ENCODE peak calls at places on chromosomes 16 and 17, in four cellular contexts. One of them, this sample, is unnamed.

GRCh38 chr17:83041305-83041704 is 38.1 kb upstream of the METRNL start:
- DNase-seq in upper lobe of right lung: no peak
- DNase-seq in GM23338: no peak
- DNase-seq in heart right ventricle: no peak
- DNase-seq in this sample: no peak

GRCh38 chr16:12758670-12759558 is 44.8 kb downstream of the CPPED1 start:
- DNase-seq in heart right ventricle: no peak
- DNase-seq in upper lobe of right lung: no peak
- DNase-seq in GM23338: no peak
- DNase-seq in this sample: no peak

GRCh38 chr16:1102921-1103648 is 7.0 kb upstream of the C1QTNF8 start:
- DNase-seq in upper lobe of right lung: peak; percentile 81
- DNase-seq in heart right ventricle: peak; percentile 73
- DNase-seq in GM23338: peak; percentile 70
- DNase-seq in this sample: no peak

GRCh38 chr17:73013816-73014663 is 78.4 kb downstream of the SLC39A11 start:
- DNase-seq in upper lobe of right lung: no peak
- DNase-seq in GM23338: peak; percentile 34
- DNase-seq in heart right ventricle: no peak
- DNase-seq in this sample: no peak

GRCh38 chr16:24667244-24667764 is 62.1 kb upstream of the TNRC6A start:
- DNase-seq in heart right ventricle: no peak
- DNase-seq in GM23338: no peak
- DNase-seq in upper lobe of right lung: no peak
- DNase-seq in this sample: no peak

GRCh38 chr16:24822974-24823373 is 22.8 kb upstream of the SLC5A11 start:
- DNase-seq in GM23338: no peak
- DNase-seq in heart right ventricle: no peak
- DNase-seq in upper lobe of right lung: no peak
- DNase-seq in this sample: no peak

GRCh38 chr17:36598951-36599401 is 2.4 kb upstream of the MRM1 start:
- DNase-seq in upper lobe of right lung: peak; percentile 57
- DNase-seq in GM23338: no peak
- DNase-seq in heart right ventricle: no peak
- DNase-seq in this sample: no peak

GRCh38 chr17:78538033-78538776 is 39.0 kb downstream of the DNAH17 start:
- DNase-seq in GM23338: no peak
- DNase-seq in heart right ventricle: no peak
- DNase-seq in upper lobe of right lung: peak; percentile 12
- DNase-seq in this sample: no peak

GRCh38 chr17:58329035-58329807 is 626 bp upstream of the TSPOAP1 start:
- DNase-seq in heart right ventricle: no peak
- DNase-seq in upper lobe of right lung: peak; percentile 73
- DNase-seq in GM23338: peak; percentile 77
- DNase-seq in this sample: no peak

GRCh38 chr16:75138636-75139035 is 9.7 kb upstream of the ZFP1 start:
- DNase-seq in heart right ventricle: no peak
- DNase-seq in upper lobe of right lung: no peak
- DNase-seq in GM23338: peak; percentile 54
- DNase-seq in this sample: no peak

GRCh38 chr16:10964039-10964890 is 19.9 kb downstream of the CLEC16A start:
- DNase-seq in GM23338: peak; percentile 91
- DNase-seq in upper lobe of right lung: peak; percentile 91
- DNase-seq in heart right ventricle: peak; percentile 87
- DNase-seq in this sample: peak; percentile 95

GRCh38 chr17:4246674-4247073 is 17.1 kb downstream of the ANKFY1 start:
- DNase-seq in upper lobe of right lung: no peak
- DNase-seq in heart right ventricle: no peak
- DNase-seq in GM23338: no peak
- DNase-seq in this sample: no peak

GRCh38 chr16:31256466-31256865 is 3.3 kb upstream of the ITGAM start:
- DNase-seq in upper lobe of right lung: no peak
- DNase-seq in GM23338: no peak
- DNase-seq in heart right ventricle: no peak
- DNase-seq in this sample: no peak

GRCh38 chr16:31360296-31360695 is 5.3 kb downstream of the ITGAX start:
- DNase-seq in heart right ventricle: no peak
- DNase-seq in upper lobe of right lung: no peak
- DNase-seq in GM23338: no peak
- DNase-seq in this sample: no peak

GRCh38 chr17:77164483-77165030 is 23.8 kb downstream of the SEC14L1 start:
- DNase-seq in upper lobe of right lung: no peak
- DNase-seq in heart right ventricle: no peak
- DNase-seq in GM23338: peak; percentile 34
- DNase-seq in this sample: no peak

GRCh38 chr17:82077617-82078358 is 12.2 kb upstream of the DUS1L start:
- DNase-seq in GM23338: peak; percentile 72
- DNase-seq in upper lobe of right lung: no peak
- DNase-seq in heart right ventricle: no peak
- DNase-seq in this sample: peak; percentile 65

GRCh38 chr16:66913081-66913480 is 5.6 kb downstream of the CDH16 start:
- DNase-seq in GM23338: peak; percentile 75
- DNase-seq in upper lobe of right lung: no peak
- DNase-seq in heart right ventricle: no peak
- DNase-seq in this sample: no peak

GRCh38 chr17:1829189-1829578 is 518 bp downstream of the SMYD4 start:
- DNase-seq in upper lobe of right lung: no peak
- DNase-seq in GM23338: peak; percentile 53
- DNase-seq in heart right ventricle: no peak
- DNase-seq in this sample: peak; percentile 71

GRCh38 chr17:4934173-4934979 is 2.3 kb downstream of the GP1BA start:
- DNase-seq in GM23338: peak; percentile 70
- DNase-seq in upper lobe of right lung: peak; percentile 71
- DNase-seq in heart right ventricle: peak; percentile 37
- DNase-seq in this sample: peak; percentile 33

GRCh38 chr16:11402051-11402744 is 56.9 kb downstream of the RMI2 start:
- DNase-seq in GM23338: no peak
- DNase-seq in heart right ventricle: peak; percentile 53
- DNase-seq in upper lobe of right lung: no peak
- DNase-seq in this sample: no peak

GRCh38 chr16:90020260-90020837 is 1.1 kb upstream of the DBNDD1 start:
- DNase-seq in heart right ventricle: no peak
- DNase-seq in upper lobe of right lung: no peak
- DNase-seq in GM23338: no peak
- DNase-seq in this sample: no peak

GRCh38 chr17:51598824-51599223 is 338.5 kb downstream of the UTP18 start:
- DNase-seq in GM23338: peak; percentile 76
- DNase-seq in upper lobe of right lung: no peak
- DNase-seq in heart right ventricle: no peak
- DNase-seq in this sample: no peak

GRCh38 chr16:81938331-81939163 is 72.7 kb downstream of the SDR42E1 start:
- DNase-seq in GM23338: no peak
- DNase-seq in heart right ventricle: no peak
- DNase-seq in upper lobe of right lung: no peak
- DNase-seq in this sample: no peak

GRCh38 chr16:81936209-81936608 is 75.1 kb downstream of the SDR42E1 start:
- DNase-seq in GM23338: no peak
- DNase-seq in heart right ventricle: no peak
- DNase-seq in upper lobe of right lung: no peak
- DNase-seq in this sample: no peak

GRCh38 chr16:81939164-81940067 is 71.9 kb downstream of the SDR42E1 start:
- DNase-seq in GM23338: peak; percentile 77
- DNase-seq in heart right ventricle: no peak
- DNase-seq in upper lobe of right lung: no peak
- DNase-seq in this sample: no peak

GRCh38 chr16:81940781-81941560 is 70.3 kb downstream of the SDR42E1 start:
- DNase-seq in GM23338: peak; percentile 52
- DNase-seq in heart right ventricle: no peak
- DNase-seq in upper lobe of right lung: no peak
- DNase-seq in this sample: peak; percentile 12

GRCh38 chr16:81937305-81938038 is 73.8 kb downstream of the SDR42E1 start:
- DNase-seq in upper lobe of right lung: no peak
- DNase-seq in heart right ventricle: no peak
- DNase-seq in GM23338: no peak
- DNase-seq in this sample: no peak
- H3K36me3 ChIP-seq in upper lobe of right lung: peaks cover 16% of the 10 kb centered on the region
- H3K36me3 ChIP-seq in heart right ventricle: peaks cover 93% of the 10 kb centered on the region
- H3K36me3 ChIP-seq in GM23338: no peaks in the 10 kb centered on the region
- H3K36me3 ChIP-seq in this sample: no peaks in the 10 kb centered on the region

GRCh38 chr17:38738686-38739085 is 8.5 kb downstream of the CISD3 start:
- DNase-seq in heart right ventricle: no peak
- DNase-seq in upper lobe of right lung: no peak
- DNase-seq in GM23338: no peak
- DNase-seq in this sample: no peak
- H3K36me3 ChIP-seq in heart right ventricle: peaks cover 56% of the 10 kb centered on the region
- H3K36me3 ChIP-seq in upper lobe of right lung: peaks cover 39% of the 10 kb centered on the region
- H3K36me3 ChIP-seq in GM23338: peaks cover 5% of the 10 kb centered on the region
- H3K36me3 ChIP-seq in this sample: no peaks in the 10 kb centered on the region

GRCh38 chr17:47879028-47879585 is 16.9 kb upstream of the SP2 start:
- DNase-seq in GM23338: no peak
- DNase-seq in upper lobe of right lung: no peak
- DNase-seq in heart right ventricle: no peak
- DNase-seq in this sample: no peak
- H3K36me3 ChIP-seq in GM23338: no peaks in the 10 kb centered on the region
- H3K36me3 ChIP-seq in upper lobe of right lung: no peaks in the 10 kb centered on the region
- H3K36me3 ChIP-seq in heart right ventricle: no peaks in the 10 kb centered on the region
- H3K36me3 ChIP-seq in this sample: no peaks in the 10 kb centered on the region

GRCh38 chr16:81863630-81864352 is 84.7 kb downstream of the PLCG2 start:
- DNase-seq in GM23338: peak; percentile 58
- DNase-seq in heart right ventricle: no peak
- DNase-seq in upper lobe of right lung: no peak
- DNase-seq in this sample: no peak

GRCh38 chr16:81860867-81861266 is 81.8 kb downstream of the PLCG2 start:
- DNase-seq in GM23338: no peak
- DNase-seq in heart right ventricle: no peak
- DNase-seq in upper lobe of right lung: no peak
- DNase-seq in this sample: no peak

GRCh38 chr16:81861915-81862314 is 82.8 kb downstream of the PLCG2 start:
- DNase-seq in GM23338: no peak
- DNase-seq in upper lobe of right lung: no peak
- DNase-seq in heart right ventricle: no peak
- DNase-seq in this sample: no peak

GRCh38 chr16:81861503-81861902 is 82.4 kb downstream of the PLCG2 start:
- DNase-seq in heart right ventricle: no peak
- DNase-seq in GM23338: no peak
- DNase-seq in upper lobe of right lung: no peak
- DNase-seq in this sample: no peak

GRCh38 chr16:81860310-81860709 is 81.2 kb downstream of the PLCG2 start:
- DNase-seq in upper lobe of right lung: no peak
- DNase-seq in GM23338: no peak
- DNase-seq in heart right ventricle: no peak
- DNase-seq in this sample: no peak
- H3K36me3 ChIP-seq in upper lobe of right lung: peaks cover 8% of the 10 kb centered on the region
- H3K36me3 ChIP-seq in GM23338: no peaks in the 10 kb centered on the region
- H3K36me3 ChIP-seq in heart right ventricle: peaks cover 25% of the 10 kb centered on the region
- H3K36me3 ChIP-seq in this sample: no peaks in the 10 kb centered on the region

GRCh38 chr16:68339214-68339613 is 28.4 kb downstream of the PRMT7 start:
- DNase-seq in upper lobe of right lung: no peak
- DNase-seq in heart right ventricle: no peak
- DNase-seq in GM23338: no peak
- DNase-seq in this sample: no peak
- H3K36me3 ChIP-seq in upper lobe of right lung: peaks cover 61% of the 10 kb centered on the region
- H3K36me3 ChIP-seq in heart right ventricle: peaks cover 87% of the 10 kb centered on the region
- H3K36me3 ChIP-seq in GM23338: peaks cover 18% of the 10 kb centered on the region
- H3K36me3 ChIP-seq in this sample: peaks cover 24% of the 10 kb centered on the region

DNA sequence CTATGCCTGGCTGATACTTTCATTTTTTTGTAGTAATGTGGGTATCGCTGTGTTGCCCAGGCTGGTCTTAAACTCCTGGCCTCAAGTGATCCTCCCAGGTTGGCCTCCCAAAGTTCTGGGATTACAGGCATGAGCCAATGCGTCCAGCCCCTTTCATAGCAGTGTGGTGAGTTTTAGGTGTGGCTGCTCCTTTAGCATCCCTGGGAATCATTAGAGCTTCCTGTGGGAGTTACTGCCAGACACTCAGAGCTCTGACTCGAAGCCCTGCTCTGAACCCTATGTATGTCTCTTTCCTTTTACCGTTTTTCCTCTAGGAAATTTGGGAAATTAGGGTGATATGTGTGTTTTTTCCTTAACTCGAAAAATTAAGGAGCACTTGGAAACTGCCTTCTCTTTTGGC is 44.5 kb downstream of the NDE1 start:
- DNase-seq in GM23338: no peak
- DNase-seq in upper lobe of right lung: no peak
- DNase-seq in heart right ventricle: no peak
- DNase-seq in this sample: no peak
- H3K36me3 ChIP-seq in GM23338: peaks cover 3% of the 10 kb centered on the region
- H3K36me3 ChIP-seq in upper lobe of right lung: peaks cover 89% of the 10 kb centered on the region
- H3K36me3 ChIP-seq in heart right ventricle: peaks cover 99% of the 10 kb centered on the region
- H3K36me3 ChIP-seq in this sample: peaks cover 11% of the 10 kb centered on the region

GRCh38 chr17:16135461-16135860 is 79.9 kb downstream of the NCOR1 start:
- DNase-seq in upper lobe of right lung: no peak
- DNase-seq in heart right ventricle: no peak
- DNase-seq in GM23338: no peak
- DNase-seq in this sample: no peak

GRCh38 chr17:16141685-16142084 is 73.6 kb downstream of the NCOR1 start:
- DNase-seq in GM23338: no peak
- DNase-seq in upper lobe of right lung: no peak
- DNase-seq in heart right ventricle: no peak
- DNase-seq in this sample: no peak

GRCh38 chr17:16140854-16141253 is 74.5 kb downstream of the NCOR1 start:
- DNase-seq in heart right ventricle: no peak
- DNase-seq in GM23338: no peak
- DNase-seq in upper lobe of right lung: no peak
- DNase-seq in this sample: no peak
- H3K36me3 ChIP-seq in heart right ventricle: peaks cover 99% of the 10 kb centered on the region
- H3K36me3 ChIP-seq in GM23338: peaks cover 23% of the 10 kb centered on the region
- H3K36me3 ChIP-seq in upper lobe of right lung: peaks cover 77% of the 10 kb centered on the region
- H3K36me3 ChIP-seq in this sample: peaks cover 5% of the 10 kb centered on the region

This sample was measured in pancreas.